ENCODE peak calls at places on chromosome 9, in six cellular contexts. W, X, S, R, P and O are unnamed samples.

GRCh38 chr9:2872941-2873323 is 29.0 kb upstream of the PUM3 start:
- DNase-seq in X (no peak), R (no peak), P (no peak), S (no peak), W (no peak), O (no peak)

GRCh38 chr9:117325110-117325788 is 89.6 kb downstream of the ASTN2 start:
- DNase-seq in W (no peak), R (no peak), P (no peak), S (no peak), X (no peak), O (no peak)

GRCh38 chr9:18256574-18256973 is 217.4 kb upstream of the ADAMTSL1 start:
- DNase-seq in P (no peak), R (no peak), W (peak; percentile 70), S (no peak), X (no peak), O (no peak)

GRCh38 chr9:79559501-79560181 is 12.1 kb upstream of the TLE4 start:
- DNase-seq in R (no peak), W (no peak), X (no peak), P (peak; percentile 5), S (no peak), O (no peak)

GRCh38 chr9:69314547-69314946 is 10.5 kb upstream of the ENTREP1 start:
- DNase-seq in P (no peak), X (no peak), R (no peak), W (peak; percentile 6), S (no peak), O (no peak)

GRCh38 chr9:132141948-132142594 is 19.8 kb upstream of the NTNG2 start:
- DNase-seq in X (no peak), W (no peak), P (no peak), S (peak; percentile 43), R (no peak), O (no peak)

GRCh38 chr9:123322771-123323481 is 33.1 kb upstream of the CRB2 start:
- DNase-seq in X (peak; percentile 72), W (no peak), P (no peak), S (no peak), R (no peak), O (no peak)

GRCh38 chr9:128635266-128636023 is 21.2 kb downstream of the DYNC2I2 start:
- DNase-seq in R (peak; percentile 99), W (peak; percentile 99), S (peak; percentile 95), P (no peak), X (no peak), O (peak; percentile 96)

GRCh38 chr9:5043381-5043780 is 58.3 kb downstream of the JAK2 start:
- DNase-seq in X (no peak), R (no peak), S (no peak), W (no peak), P (no peak), O (no peak)

GRCh38 chr9:32427111-32427873 is 42.8 kb downstream of the ACO1 start:
- DNase-seq in W (peak; percentile 66), X (no peak), P (no peak), R (peak; percentile 44), S (no peak), O (no peak)

GRCh38 chr9:33103381-33104110 is 27.1 kb upstream of the SMU1 start:
- DNase-seq in X (no peak), P (no peak), R (no peak), S (no peak), W (peak; percentile 29), O (no peak)

GRCh38 chr9:134370213-134370492 is 43.9 kb downstream of the RXRA start:
- DNase-seq in X (no peak), P (peak; percentile 21), S (peak; percentile 66), W (no peak), R (no peak), O (no peak)

GRCh38 chr9:126113176-126113575 is 213.5 kb upstream of the MVB12B start:
- DNase-seq in W (no peak), X (no peak), R (no peak), P (no peak), S (no peak), O (peak; percentile 6)

GRCh38 chr9:3007331-3007730 is 163.4 kb upstream of the PUM3 start:
- DNase-seq in P (no peak), S (no peak), W (no peak), R (no peak), X (no peak), O (no peak)

GRCh38 chr9:22625540-22625939 is 178.9 kb downstream of the DMRTA1 start:
- DNase-seq in S (no peak), X (no peak), P (no peak), R (no peak), W (no peak), O (no peak)

GRCh38 chr9:75169623-75170022 is 81.3 kb downstream of the OSTF1 start:
- DNase-seq in P (no peak), X (no peak), S (no peak), R (peak; percentile 63), W (peak; percentile 37), O (no peak)

GRCh38 chr9:103203172-103203571 is 208.0 kb downstream of the CYLC2 start:
- DNase-seq in P (no peak), X (no peak), R (no peak), W (no peak), S (no peak), O (no peak)

GRCh38 chr9:19649672-19650071 is 139.2 kb downstream of the SLC24A2 start:
- DNase-seq in R (no peak), W (no peak), P (no peak), S (no peak), X (no peak), O (no peak)

GRCh38 chr9:127548352-127548878 is 63.7 kb upstream of the STXBP1 start:
- DNase-seq in S (no peak), X (no peak), P (no peak), W (peak; percentile 36), R (no peak), O (no peak)

GRCh38 chr9:126125577-126125976 is 201.1 kb upstream of the MVB12B start:
- DNase-seq in X (no peak), S (peak; percentile 26), R (no peak), P (no peak), W (peak; percentile 6), O (no peak)

GRCh38 chr9:133635903-133636531 is at the start of gene DBH:
- DNase-seq in R (no peak), W (no peak), X (no peak), P (no peak), S (no peak), O (no peak)

GRCh38 chr9:126856326-126856877 is 4.0 kb upstream of the ZBTB34 start:
- DNase-seq in S (peak; percentile 60), R (no peak), W (no peak), P (no peak), X (no peak), O (peak; percentile 75)

GRCh38 chr9:35035851-35036701 is 36.3 kb downstream of the VCP start:
- DNase-seq in X (peak; percentile 31), R (peak; percentile 91), S (peak; percentile 53), W (peak; percentile 75), P (no peak), O (peak; percentile 75)